ENCODE peak calls at places on chromosomes 11 and 22, in four cellular contexts. G is GM12891, U is left cardiac atrium, I is BJ. Z is an unnamed sample.

GRCh38 chr11:44290206-44290605 is 19.7 kb downstream of the ALX4 start:
- DNase-seq in G (no peak), I (no peak), U (no peak), Z (no peak)

GRCh38 chr11:15136166-15136565 is 21.4 kb downstream of the INSC start:
- DNase-seq in I (no peak), U (no peak), G (no peak), Z (no peak)

GRCh38 chr22:21857501-21857914 is 9.9 kb downstream of the MAPK1 start:
- DNase-seq in G (no peak), U (no peak), I (no peak), Z (no peak)

GRCh38 chr22:22925795-22926358 is 38.3 kb downstream of the IGLL5 start:
- DNase-seq in I (no peak), G (no peak), U (no peak), Z (no peak)

GRCh38 chr22:49240472-49240871 is 587.2 kb downstream of the BRD1 start:
- DNase-seq in I (no peak), U (no peak), G (no peak), Z (no peak)

GRCh38 chr22:22019659-22020424 is 37.3 kb upstream of the TOP3B start:
- DNase-seq in U (no peak), I (no peak), G (no peak), Z (no peak)

GRCh38 chr11:35318977-35319925 is 100.1 kb downstream of the SLC1A2 start:
- DNase-seq in G (no peak), I (peak; percentile 49), U (no peak), Z (no peak)

GRCh38 chr11:95121687-95122086 is 32.0 kb downstream of the ENDOD1 start:
- DNase-seq in I (no peak), G (no peak), U (no peak), Z (no peak)

GRCh38 chr22:49632199-49633009 is 195.3 kb downstream of the BRD1 start:
- DNase-seq in G (no peak), U (peak; percentile 65), I (peak; percentile 0), Z (no peak)

GRCh38 chr22:24486501-24486921 is 8.6 kb upstream of the UPB1 start:
- DNase-seq in I (peak; percentile 72), G (no peak), U (no peak), Z (no peak)

GRCh38 chr11:111603633-111604130 is 1.4 kb downstream of the SIK2 start:
- DNase-seq in I (no peak), G (no peak), U (no peak), Z (no peak)

GRCh38 chr11:106271126-106271525 is 193.7 kb downstream of the AASDHPPT start:
- DNase-seq in G (no peak), I (no peak), U (no peak), Z (no peak)

Z was measured in aorta.